ENCODE peak calls at places on chromosomes 2 and 18, in five cellular contexts. C is cardiac muscle cell; Z is NCI-H82; K is activated CD4-positive, alpha-beta T cell treated with anti-CD3 and anti-CD28 coated beads, Interleukin-2, amount 50 U/mL, for 24 hours; T is activated naive CD8-positive, alpha-beta T cell treated with anti-CD3 and anti-CD28 coated beads, Interleukin-2, amount 50 U/mL, for 24 hours. S is an unnamed sample.

GRCh38 chr18:69599377-69599776 is 198.7 kb downstream of the DOK6 start:
- DNase-seq in C (no peak), Z (no peak), K (no peak), T (no peak), S (no peak)

GRCh38 chr2:22902662-22903165 is 482.3 kb upstream of the KLHL29 start:
- DNase-seq in C (no peak), Z (no peak), K (no peak), T (no peak), S (no peak)

GRCh38 chr18:33821503-33821902 is 243.5 kb downstream of the ASXL3 start:
- DNase-seq in C (no peak), Z (no peak), K (no peak), T (no peak), S (no peak)

GRCh38 chr2:11248-11941 is 34.9 kb downstream of the FAM110C start:
- DNase-seq in C (no peak), Z (no peak), K (no peak), T (peak; percentile 72), S (no peak)

GRCh38 chr2:24409700-24410556 is 49.6 kb upstream of the ITSN2 start:
- DNase-seq in C (peak; percentile 78), Z (peak; percentile 91), K (peak; percentile 6), T (peak; percentile 15), S (peak; percentile 83)

GRCh38 chr18:21490745-21491144 is 109.8 kb downstream of the ESCO1 start:
- DNase-seq in C (no peak), Z (no peak), K (no peak), T (no peak), S (no peak)

GRCh38 chr18:48836806-48837615 is 113.8 kb downstream of the SMAD7 start:
- DNase-seq in C (no peak), Z (no peak), K (no peak), T (no peak), S (no peak)

GRCh38 chr2:213018340-213018901 is 133.0 kb downstream of the IKZF2 start:
- DNase-seq in C (no peak), Z (no peak), K (no peak), T (no peak), S (no peak)

GRCh38 chr2:53785378-53785777 is 1.4 kb downstream of the ASB3 start:
- DNase-seq in C (no peak), Z (peak; percentile 29), K (no peak), T (no peak), S (no peak)

GRCh38 chr2:127085260-127085666 is 21.7 kb downstream of the BIN1 start:
- DNase-seq in C (peak; percentile 71), Z (no peak), K (no peak), T (peak; percentile 44), S (no peak)

GRCh38 chr18:48955528-48956261 is 4.9 kb upstream of the SMAD7 start:
- DNase-seq in C (no peak), Z (no peak), K (no peak), T (no peak), S (no peak)

GRCh38 chr2:126828051-126828450 is 70.6 kb upstream of the TEX51 start:
- DNase-seq in C (no peak), Z (peak; percentile 93), K (no peak), T (no peak), S (no peak)

GRCh38 chr18:57997820-57998219 is 46.2 kb upstream of the NEDD4L start:
- DNase-seq in C (no peak), Z (peak; percentile 20), K (no peak), T (no peak), S (no peak)

GRCh38 chr2:163799807-163800206 is 64.0 kb upstream of the FIGN start:
- DNase-seq in C (peak; percentile 19), Z (peak; percentile 14), K (no peak), T (no peak), S (no peak)

GRCh38 chr2:71560286-71561011 is 107.1 kb downstream of the DYSF start:
- DNase-seq in C (no peak), Z (no peak), K (no peak), T (no peak), S (peak; percentile 31)

GRCh38 chr2:74426181-74426758 is 4.7 kb downstream of the WDR54 start:
- DNase-seq in C (no peak), Z (no peak), K (no peak), T (no peak), S (no peak)

GRCh38 chr18:34039194-34039593 is 185.5 kb downstream of the NOL4 start:
- DNase-seq in C (no peak), Z (no peak), K (no peak), T (no peak), S (peak; percentile 33)

S was measured in NCI-H2227 treated with DMSO at 0.1 percent for 48 hours.